ENCODE peak calls at places on chromosomes 1 and 21, in seven cellular contexts. F is A549; N is neural progenitor cell; I is ureter; L is astrocyte of the cerebellum; H is HT-29; C is stimulated activated CD4-positive, alpha-beta T cell treated with anti-CD3 and anti-CD28 coated beads, Interleukin-4, amount 100 ng/mL, for 48 hours. A is an unnamed sample.

GRCh38 chr1:182765416-182765815 is 24.2 kb upstream of the NPL start:
- DNase-seq in F (no peak), N (no peak), I (no peak), L (no peak), H (no peak), C (no peak), A (no peak)

GRCh38 chr21:34530264-34530663 is 18.3 kb upstream of the KCNE1 start:
- DNase-seq in F (no peak), N (no peak), I (no peak), L (peak; percentile 60), H (no peak), C (no peak), A (no peak)

GRCh38 chr1:5892370-5892769 is 99.9 kb downstream of the NPHP4 start:
- DNase-seq in F (no peak), N (no peak), I (no peak), L (no peak), H (no peak), C (no peak), A (no peak)

GRCh38 chr1:89701746-89702241 is 68.9 kb downstream of the LRRC8C start:
- DNase-seq in F (no peak), N (no peak), I (no peak), L (no peak), H (no peak), C (peak; percentile 27), A (no peak)

GRCh38 chr1:63000508-63000907 is 216.6 kb downstream of the ATG4C start:
- DNase-seq in F (no peak), N (peak; percentile 59), I (no peak), L (no peak), H (no peak), C (no peak), A (no peak)

GRCh38 chr1:182990413-182991144 is 32.6 kb upstream of the LAMC1 start:
- DNase-seq in F (no peak), N (no peak), I (no peak), L (no peak), H (no peak), C (no peak), A (no peak)

GRCh38 chr1:45669379-45669778 is 17.0 kb downstream of the GPBP1L1 start:
- DNase-seq in F (no peak), N (no peak), I (no peak), L (no peak), H (no peak), C (no peak), A (no peak)

GRCh38 chr1:210250665-210250997 is 18.0 kb downstream of the SERTAD4 start:
- DNase-seq in F (peak; percentile 24), N (peak; percentile 82), I (no peak), L (no peak), H (no peak), C (no peak), A (peak; percentile 65)

GRCh38 chr1:15257309-15257708 is 10.3 kb downstream of the FHAD1 start:
- DNase-seq in F (no peak), N (no peak), I (no peak), L (no peak), H (no peak), C (no peak), A (no peak)

GRCh38 chr21:46483300-46484295 is 24.9 kb downstream of the DIP2A start:
- DNase-seq in F (no peak), N (no peak), I (no peak), L (no peak), H (no peak), C (no peak), A (no peak)

GRCh38 chr1:214550339-214551051 is 907 bp downstream of the PTPN14 start:
- DNase-seq in F (peak; percentile 53), N (peak; percentile 54), I (no peak), L (no peak), H (peak; percentile 64), C (no peak), A (no peak)

GRCh38 chr1:168100315-168101002 is 36.3 kb downstream of the GPR161 start:
- DNase-seq in F (no peak), N (no peak), I (no peak), L (peak; percentile 68), H (no peak), C (no peak), A (no peak)

GRCh38 chr1:162218975-162219374 is 149.5 kb downstream of the NOS1AP start:
- DNase-seq in F (no peak), N (no peak), I (no peak), L (no peak), H (no peak), C (no peak), A (no peak)

GRCh38 chr1:78092686-78093085 is 46.9 kb downstream of the GIPC2 start:
- DNase-seq in F (peak; percentile 23), N (no peak), I (no peak), L (no peak), H (no peak), C (no peak), A (no peak)

GRCh38 chr1:219549215-219549614 is 63.7 kb downstream of the ZC3H11B start:
- DNase-seq in F (no peak), N (no peak), I (no peak), L (no peak), H (no peak), C (no peak), A (no peak)

GRCh38 chr21:42124826-42125570 is 53.9 kb downstream of the UMODL1 start:
- DNase-seq in F (no peak), N (no peak), I (no peak), L (no peak), H (no peak), C (no peak), A (no peak)

GRCh38 chr1:74673351-74674111 is at the start of gene ERICH3:
- DNase-seq in F (no peak), N (peak; percentile 27), I (no peak), L (no peak), H (no peak), C (no peak), A (no peak)

GRCh38 chr1:27816921-27817630 is 13.5 kb upstream of the PPP1R8 start:
- DNase-seq in F (no peak), N (no peak), I (no peak), L (no peak), H (peak; percentile 78), C (no peak), A (no peak)

GRCh38 chr1:20078166-20078565 is 8.2 kb downstream of the PLA2G5 start:
- DNase-seq in F (no peak), N (no peak), I (no peak), L (no peak), H (no peak), C (no peak), A (no peak)

GRCh38 chr1:156176610-156177210 is 17.2 kb upstream of the SLC25A44 start:
- DNase-seq in F (no peak), N (no peak), I (no peak), L (no peak), H (no peak), C (no peak), A (no peak)

GRCh38 chr1:220896088-220896487 is 16.8 kb downstream of the HLX start:
- DNase-seq in F (no peak), N (peak; percentile 19), I (no peak), L (no peak), H (no peak), C (no peak), A (no peak)

GRCh38 chr1:7409278-7409677 is 361.8 kb upstream of the VAMP3 start:
- DNase-seq in F (no peak), N (no peak), I (peak; percentile 29), L (no peak), H (peak; percentile 16), C (no peak), A (peak; percentile 24)

GRCh38 chr1:37755951-37756350 is 9.0 kb downstream of the EPHA10 start:
- DNase-seq in F (no peak), N (no peak), I (no peak), L (no peak), H (no peak), C (no peak), A (no peak)

GRCh38 chr1:201702936-201703335 is 126.0 kb upstream of the IPO9 start:
- DNase-seq in F (no peak), N (peak; percentile 84), I (no peak), L (no peak), H (no peak), C (no peak), A (no peak)

GRCh38 chr1:161838362-161838761 is 72.2 kb downstream of the ATF6 start:
- DNase-seq in F (no peak), N (no peak), I (no peak), L (no peak), H (no peak), C (no peak), A (no peak)

GRCh38 chr1:43763497-43763973 is 56.2 kb downstream of the ST3GAL3 start:
- DNase-seq in F (peak; percentile 41), N (peak; percentile 88), I (peak; percentile 81), L (peak; percentile 89), H (peak; percentile 90), C (peak; percentile 29), A (peak; percentile 65)

GRCh38 chr1:16967962-16968361 is 12.5 kb downstream of the MFAP2 start:
- DNase-seq in F (no peak), N (no peak), I (no peak), L (no peak), H (no peak), C (no peak), A (no peak)

GRCh38 chr1:95278173-95278988 is 44.4 kb downstream of the RWDD3 start:
- DNase-seq in F (no peak), N (no peak), I (no peak), L (no peak), H (no peak), C (no peak), A (no peak)

GRCh38 chr1:210236840-210237409 is 4.3 kb downstream of the SERTAD4 start:
- DNase-seq in F (no peak), N (peak; percentile 23), I (peak; percentile 76), L (peak; percentile 75), H (no peak), C (no peak), A (no peak)

GRCh38 chr1:42038261-42038660 is 114.9 kb upstream of the GUCA2B start:
- DNase-seq in F (no peak), N (no peak), I (no peak), L (no peak), H (no peak), C (no peak), A (no peak)

GRCh38 chr1:112397051-112397471 is 1.0 kb downstream of the CTTNBP2NL start:
- DNase-seq in F (no peak), N (no peak), I (no peak), L (no peak), H (peak; percentile 54), C (no peak), A (no peak)

GRCh38 chr1:224800486-224801119 is 128.9 kb upstream of the DNAH14 start:
- DNase-seq in F (no peak), N (no peak), I (no peak), L (no peak), H (no peak), C (no peak), A (no peak)

GRCh38 chr1:89962024-89962741 is 32.7 kb upstream of the ZNF326 start:
- DNase-seq in F (no peak), N (no peak), I (no peak), L (no peak), H (no peak), C (no peak), A (no peak)

GRCh38 chr1:177255411-177255810 is 84.7 kb downstream of the BRINP2 start:
- DNase-seq in F (no peak), N (no peak), I (no peak), L (no peak), H (peak; percentile 42), C (no peak), A (no peak)

GRCh38 chr1:221138516-221138915 is 259.3 kb downstream of the HLX start:
- DNase-seq in F (no peak), N (no peak), I (no peak), L (no peak), H (no peak), C (no peak), A (no peak)